ENCODE peak calls at places on chromosomes 12 and 14, in six cellular contexts. One of them, this sample, is unnamed.

GRCh38 chr14:21614245-21614644 is 20.5 kb downstream of the OR10G2 start:
- DNase-seq in OCI-LY7: no peak
- DNase-seq in brain microvascular endothelial cell: no peak
- DNase-seq in fibroblast of lung: no peak
- DNase-seq in HFF-Myc: no peak
- DNase-seq in tibial nerve: no peak
- DNase-seq in this sample: no peak

GRCh38 chr12:50937653-50938052 is 14.7 kb upstream of the HIGD1C start:
- DNase-seq in fibroblast of lung: no peak
- DNase-seq in tibial nerve: no peak
- DNase-seq in HFF-Myc: no peak
- DNase-seq in OCI-LY7: peak; percentile 47
- DNase-seq in brain microvascular endothelial cell: no peak
- DNase-seq in this sample: no peak

GRCh38 chr12:48023386-48023785 is 19.1 kb upstream of the COL2A1 start:
- DNase-seq in fibroblast of lung: no peak
- DNase-seq in brain microvascular endothelial cell: no peak
- DNase-seq in OCI-LY7: no peak
- DNase-seq in tibial nerve: no peak
- DNase-seq in HFF-Myc: no peak
- DNase-seq in this sample: no peak

GRCh38 chr12:59383426-59383822 is 212.4 kb upstream of the SLC16A7 start:
- DNase-seq in HFF-Myc: peak; percentile 52
- DNase-seq in brain microvascular endothelial cell: no peak
- DNase-seq in OCI-LY7: no peak
- DNase-seq in fibroblast of lung: peak; percentile 18
- DNase-seq in tibial nerve: no peak
- DNase-seq in this sample: no peak

GRCh38 chr14:28754209-28754985 is 12.2 kb upstream of the FOXG1 start:
- DNase-seq in HFF-Myc: peak; percentile 37
- DNase-seq in fibroblast of lung: peak; percentile 29
- DNase-seq in tibial nerve: peak; percentile 68
- DNase-seq in OCI-LY7: peak; percentile 32
- DNase-seq in brain microvascular endothelial cell: peak; percentile 27
- DNase-seq in this sample: peak; percentile 61

GRCh38 chr14:75259946-75260545 is 18.6 kb upstream of the FOS start:
- DNase-seq in fibroblast of lung: no peak
- DNase-seq in HFF-Myc: no peak
- DNase-seq in brain microvascular endothelial cell: no peak
- DNase-seq in tibial nerve: no peak
- DNase-seq in OCI-LY7: no peak
- DNase-seq in this sample: no peak

GRCh38 chr14:24996930-24997329 is 53.0 kb downstream of the STXBP6 start:
- DNase-seq in tibial nerve: no peak
- DNase-seq in HFF-Myc: no peak
- DNase-seq in brain microvascular endothelial cell: no peak
- DNase-seq in OCI-LY7: no peak
- DNase-seq in fibroblast of lung: no peak
- DNase-seq in this sample: no peak

GRCh38 chr12:76464636-76465166 is 94.9 kb downstream of the OSBPL8 start:
- DNase-seq in HFF-Myc: no peak
- DNase-seq in fibroblast of lung: no peak
- DNase-seq in tibial nerve: no peak
- DNase-seq in brain microvascular endothelial cell: no peak
- DNase-seq in OCI-LY7: no peak
- DNase-seq in this sample: no peak

GRCh38 chr12:111640498-111640897 is 41.4 kb upstream of the ATXN2 start:
- DNase-seq in OCI-LY7: no peak
- DNase-seq in brain microvascular endothelial cell: no peak
- DNase-seq in tibial nerve: no peak
- DNase-seq in fibroblast of lung: no peak
- DNase-seq in HFF-Myc: no peak
- DNase-seq in this sample: no peak

GRCh38 chr14:74670726-74671125 is 42.2 kb downstream of the AREL1 start:
- DNase-seq in fibroblast of lung: peak; percentile 86
- DNase-seq in OCI-LY7: no peak
- DNase-seq in HFF-Myc: no peak
- DNase-seq in tibial nerve: no peak
- DNase-seq in brain microvascular endothelial cell: peak; percentile 33
- DNase-seq in this sample: peak; percentile 63

GRCh38 chr14:68978550-68978911 is 571 bp downstream of the ACTN1 start:
- DNase-seq in tibial nerve: peak; percentile 35
- DNase-seq in fibroblast of lung: peak; percentile 51
- DNase-seq in HFF-Myc: no peak
- DNase-seq in brain microvascular endothelial cell: no peak
- DNase-seq in OCI-LY7: no peak
- DNase-seq in this sample: no peak

GRCh38 chr12:70252832-70253231 is 9.6 kb downstream of the CNOT2 start:
- DNase-seq in HFF-Myc: no peak
- DNase-seq in brain microvascular endothelial cell: no peak
- DNase-seq in OCI-LY7: no peak
- DNase-seq in tibial nerve: no peak
- DNase-seq in fibroblast of lung: no peak
- DNase-seq in this sample: no peak

GRCh38 chr12:53561590-53561953 is 54.3 kb upstream of the NPFF start:
- DNase-seq in fibroblast of lung: peak; percentile 94
- DNase-seq in brain microvascular endothelial cell: peak; percentile 67
- DNase-seq in HFF-Myc: peak; percentile 61
- DNase-seq in OCI-LY7: no peak
- DNase-seq in tibial nerve: no peak
- DNase-seq in this sample: peak; percentile 93

GRCh38 chr12:24933694-24934407 is 15.1 kb downstream of the BCAT1 start:
- DNase-seq in brain microvascular endothelial cell: no peak
- DNase-seq in fibroblast of lung: no peak
- DNase-seq in HFF-Myc: no peak
- DNase-seq in tibial nerve: no peak
- DNase-seq in OCI-LY7: no peak
- DNase-seq in this sample: no peak

GRCh38 chr12:121793501-121793835 is at the start of gene RHOF:
- DNase-seq in OCI-LY7: peak; percentile 70
- DNase-seq in tibial nerve: no peak
- DNase-seq in HFF-Myc: no peak
- DNase-seq in brain microvascular endothelial cell: no peak
- DNase-seq in fibroblast of lung: no peak
- DNase-seq in this sample: no peak

GRCh38 chr12:90401185-90401584 is 553.8 kb downstream of the CCER1 start:
- DNase-seq in fibroblast of lung: no peak
- DNase-seq in tibial nerve: no peak
- DNase-seq in HFF-Myc: no peak
- DNase-seq in OCI-LY7: no peak
- DNase-seq in brain microvascular endothelial cell: no peak
- DNase-seq in this sample: no peak

GRCh38 chr14:40417777-40418401 is 985.7 kb upstream of the FBXO33 start:
- DNase-seq in fibroblast of lung: peak; percentile 4
- DNase-seq in tibial nerve: no peak
- DNase-seq in brain microvascular endothelial cell: no peak
- DNase-seq in OCI-LY7: peak; percentile 47
- DNase-seq in HFF-Myc: no peak
- DNase-seq in this sample: no peak

GRCh38 chr12:6369916-6370575 is 5.3 kb downstream of the SCNN1A start:
- DNase-seq in brain microvascular endothelial cell: no peak
- DNase-seq in tibial nerve: no peak
- DNase-seq in OCI-LY7: no peak
- DNase-seq in HFF-Myc: no peak
- DNase-seq in fibroblast of lung: no peak
- DNase-seq in this sample: no peak

GRCh38 chr14:68523994-68524725 is 268.7 kb downstream of the ZFP36L1 start:
- DNase-seq in HFF-Myc: no peak
- DNase-seq in brain microvascular endothelial cell: no peak
- DNase-seq in fibroblast of lung: no peak
- DNase-seq in OCI-LY7: no peak
- DNase-seq in tibial nerve: no peak
- DNase-seq in this sample: no peak

GRCh38 chr12:119938049-119938667 is 50.9 kb upstream of the BICDL1 start:
- DNase-seq in HFF-Myc: peak; percentile 51
- DNase-seq in OCI-LY7: peak; percentile 64
- DNase-seq in fibroblast of lung: peak; percentile 20
- DNase-seq in tibial nerve: peak; percentile 58
- DNase-seq in brain microvascular endothelial cell: peak; percentile 24
- DNase-seq in this sample: peak; percentile 44

GRCh38 chr12:132356686-132357622 is 27.6 kb upstream of the GALNT9 start:
- DNase-seq in tibial nerve: no peak
- DNase-seq in OCI-LY7: no peak
- DNase-seq in brain microvascular endothelial cell: peak; percentile 60
- DNase-seq in HFF-Myc: peak; percentile 29
- DNase-seq in fibroblast of lung: peak; percentile 47
- DNase-seq in this sample: peak; percentile 48

GRCh38 chr14:62597143-62597542 is 448.1 kb downstream of the KCNH5 start:
- DNase-seq in brain microvascular endothelial cell: no peak
- DNase-seq in HFF-Myc: no peak
- DNase-seq in fibroblast of lung: no peak
- DNase-seq in tibial nerve: no peak
- DNase-seq in OCI-LY7: no peak
- DNase-seq in this sample: no peak

DNA sequence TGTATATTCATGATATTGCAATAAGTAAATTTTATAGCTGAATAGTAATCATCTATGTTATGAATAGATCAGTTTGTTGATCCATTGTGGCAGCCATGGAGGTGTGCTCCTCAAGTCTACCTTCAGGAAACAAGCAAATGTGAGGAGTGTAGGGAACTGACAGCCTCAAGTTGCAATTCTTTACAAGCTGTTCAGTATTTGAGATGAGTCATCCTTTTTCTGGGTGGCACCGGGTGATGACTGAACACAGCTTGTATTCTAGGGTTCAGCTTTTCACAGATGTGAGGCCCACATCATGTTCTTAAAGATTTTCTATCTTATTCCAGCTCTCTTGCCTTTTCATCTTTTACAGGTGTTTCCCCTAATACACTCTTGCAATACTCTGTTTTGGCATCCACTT is 452.4 kb downstream of the KCNH5 start:
- DNase-seq in brain microvascular endothelial cell: no peak
- DNase-seq in fibroblast of lung: peak; percentile 36
- DNase-seq in tibial nerve: no peak
- DNase-seq in OCI-LY7: no peak
- DNase-seq in HFF-Myc: no peak
- DNase-seq in this sample: peak; percentile 21
- TF ChIP-seq CTCF in brain microvascular endothelial cell: no peak
- TF ChIP-seq CTCF in fibroblast of lung: no peak
- TF ChIP-seq CTCF in tibial nerve: no peak
- TF ChIP-seq CTCF in OCI-LY7: no peak
- TF ChIP-seq CTCF in HFF-Myc: no peak
- TF ChIP-seq CTCF in this sample: no peak

GRCh38 chr14:81220767-81221578 is at the start of gene GTF2A1:
- DNase-seq in fibroblast of lung: peak; percentile 95
- DNase-seq in HFF-Myc: peak; percentile 89
- DNase-seq in brain microvascular endothelial cell: peak; percentile 91
- DNase-seq in OCI-LY7: peak; percentile 97
- DNase-seq in tibial nerve: peak; percentile 92
- DNase-seq in this sample: peak; percentile 98
- H3K4me3 ChIP-seq in fibroblast of lung: peak within 1 kb of the TSS; percentile 98
- H3K4me3 ChIP-seq in HFF-Myc: peak within 1 kb of the TSS; percentile 87
- H3K4me3 ChIP-seq in brain microvascular endothelial cell: peak within 1 kb of the TSS; percentile 78
- H3K4me3 ChIP-seq in OCI-LY7: peak within 1 kb of the TSS; percentile 92
- H3K4me3 ChIP-seq in tibial nerve: peak within 1 kb of the TSS; percentile 82
- H3K4me3 ChIP-seq in this sample: peak within 1 kb of the TSS; percentile 98

GRCh38 chr14:91606851-91607250 is 96.7 kb upstream of the PPP4R3A start:
- DNase-seq in OCI-LY7: no peak
- DNase-seq in tibial nerve: no peak
- DNase-seq in brain microvascular endothelial cell: no peak
- DNase-seq in fibroblast of lung: no peak
- DNase-seq in HFF-Myc: no peak
- DNase-seq in this sample: no peak
- TF ChIP-seq CTCF in OCI-LY7: no peak
- TF ChIP-seq CTCF in tibial nerve: no peak
- TF ChIP-seq CTCF in brain microvascular endothelial cell: no peak
- TF ChIP-seq CTCF in fibroblast of lung: no peak
- TF ChIP-seq CTCF in HFF-Myc: no peak
- TF ChIP-seq CTCF in this sample: no peak

DNA sequence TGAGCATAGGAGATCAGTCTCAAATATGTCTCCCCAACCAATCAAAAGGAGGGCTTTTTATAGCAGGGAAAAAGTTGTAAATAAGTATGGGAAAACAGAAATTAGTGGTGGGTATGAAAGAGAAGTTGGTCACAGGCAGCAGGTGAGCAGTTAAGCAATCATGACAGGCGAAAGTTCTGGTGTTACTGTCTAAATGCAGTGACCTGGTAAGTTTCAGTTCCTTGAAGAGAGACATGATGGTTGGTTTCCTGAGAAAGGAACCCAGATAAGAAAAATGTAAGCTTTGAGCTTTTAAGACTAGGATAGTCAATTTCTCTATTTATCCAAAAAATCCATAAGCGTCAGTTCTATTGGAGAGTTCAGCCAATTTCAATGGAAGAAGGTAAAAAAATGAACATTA is 466.2 kb upstream of the FLRT2 start:
- DNase-seq in tibial nerve: no peak
- DNase-seq in OCI-LY7: peak; percentile 63
- DNase-seq in HFF-Myc: no peak
- DNase-seq in fibroblast of lung: no peak
- DNase-seq in brain microvascular endothelial cell: no peak
- DNase-seq in this sample: no peak
- H3K4me3 ChIP-seq in tibial nerve: no peak overlapping the region
- H3K4me3 ChIP-seq in OCI-LY7: no peak overlapping the region
- H3K4me3 ChIP-seq in HFF-Myc: no peak overlapping the region
- H3K4me3 ChIP-seq in fibroblast of lung: no peak overlapping the region
- H3K4me3 ChIP-seq in brain microvascular endothelial cell: no peak overlapping the region
- H3K4me3 ChIP-seq in this sample: no peak overlapping the region

This sample was measured in astrocyte of the spinal cord.